ENCODE peak calls at places on chromosomes 6 and 20, in nine cellular contexts. T is T-helper 1 cell; S is activated naive CD4-positive, alpha-beta T cell treated with anti-CD3 and anti-CD28 coated beads, Interleukin-2, amount 10 ng/mL, durations not matched to agents 7 days and 5 days; Z is H54; L is Kasumi-1; I is KBM-7; B is stimulated activated CD4-positive, alpha-beta T cell treated with anti-CD3 and anti-CD28 coated beads, TNF-alpha, amount 100 ng/mL, for 4 hours; X is AG04450; G is stimulated activated naive CD8-positive, alpha-beta T cell treated with anti-CD3 and anti-CD28 coated beads, Interleukin-15, Interleukin-2, amounts not matched to agents 100 U/mL and 50 U/mL, for 24 hours. F is an unnamed sample.
A peak's percentile ranks its signal among the peaks of the same experiment; 100 is the strongest.

GRCh38 chr20:15455279-15455678 is 1117.9 kb upstream of the FLRT3 start:
- DNase-seq in Z (no peak), L (no peak), T (no peak), S (no peak), I (no peak), X (no peak), G (no peak), B (no peak), F (no peak)

GRCh38 chr6:167565884-167566491 is 241.1 kb downstream of the TTLL2 start:
- DNase-seq in G (no peak), X (no peak), I (no peak), S (no peak), L (no peak), B (no peak), T (no peak), Z (no peak), F (no peak)

GRCh38 chr6:29797120-29797519 is 30.5 kb upstream of the HLA-G start:
- DNase-seq in L (no peak), X (no peak), S (no peak), G (no peak), I (no peak), T (no peak), B (no peak), Z (no peak), F (no peak)

GRCh38 chr6:131602913-131603312 is 25.1 kb downstream of the MED23 start:
- DNase-seq in G (no peak), B (no peak), L (no peak), Z (peak; percentile 9), I (no peak), T (no peak), S (no peak), X (peak; percentile 84), F (no peak)

GRCh38 chr20:20518263-20518662 is 150.4 kb downstream of the INSM1 start:
- DNase-seq in X (no peak), Z (no peak), I (no peak), L (no peak), T (no peak), B (no peak), S (no peak), G (no peak), F (no peak)

GRCh38 chr20:44180814-44181213 is 6.2 kb downstream of the JPH2 start:
- DNase-seq in Z (no peak), I (no peak), T (no peak), G (no peak), L (no peak), S (no peak), B (no peak), X (no peak), F (no peak)

GRCh38 chr6:170423814-170424633 is 117.5 kb downstream of the FAM120B start:
- DNase-seq in Z (no peak), S (no peak), I (no peak), B (no peak), T (no peak), X (no peak), G (no peak), L (no peak), F (no peak)

GRCh38 chr20:46446851-46447250 is 40.4 kb upstream of the ELMO2 start:
- DNase-seq in T (no peak), B (no peak), G (no peak), Z (no peak), S (no peak), X (no peak), I (no peak), L (no peak), F (no peak)

GRCh38 chr20:63518946-63519764 is 1.4 kb upstream of the PPDPF start:
- DNase-seq in B (no peak), L (no peak), T (no peak), G (no peak), I (no peak), Z (no peak), S (peak; percentile 22), X (no peak), F (no peak)

GRCh38 chr20:58131111-58131510 is 97.3 kb downstream of the ANKRD60 start:
- DNase-seq in L (no peak), B (no peak), I (no peak), G (no peak), Z (no peak), S (no peak), X (no peak), T (no peak), F (no peak)

GRCh38 chr20:19690462-19690861 is 67.6 kb upstream of the RIN2 start:
- DNase-seq in B (no peak), T (no peak), I (no peak), L (no peak), Z (no peak), X (no peak), S (no peak), G (no peak), F (no peak)

GRCh38 chr6:136103763-136104311 is 146.3 kb downstream of the MTFR2 start:
- DNase-seq in X (no peak), S (no peak), Z (no peak), T (no peak), B (no peak), L (no peak), I (no peak), G (no peak), F (no peak)

GRCh38 chr6:138440758-138441362 is 36.8 kb downstream of the HEBP2 start:
- DNase-seq in B (no peak), L (peak; percentile 77), X (no peak), S (no peak), Z (no peak), T (no peak), G (no peak), I (peak; percentile 59), F (no peak)

GRCh38 chr6:151695181-151695580 is 112.3 kb upstream of the ESR1 start:
- DNase-seq in X (no peak), G (no peak), B (no peak), Z (no peak), L (no peak), I (no peak), T (no peak), S (no peak), F (no peak)